ENCODE peak calls at places on chromosomes 2 and 18, in four cellular contexts. K is transverse colon, Q is right lobe of liver, L is IMR-90. Y is an unnamed sample. For H3K4me1, the result is how much of the 10 kb centered on the place peaks cover.

GRCh38 chr2:187390891-187391290 is 57.2 kb downstream of the CALCRL start:
- DNase-seq in K (no peak), Q (no peak), L (peak), Y (no peak)

GRCh38 chr2:218582085-218582484 is 13.4 kb downstream of the CNOT9 start:
- DNase-seq in K (no peak), Q (no peak), L (peak), Y (no peak)

GRCh38 chr18:35432565-35433001 is 55.4 kb upstream of the ZNF396 start:
- DNase-seq in K (no peak), Q (no peak), L (no peak), Y (no peak)

GRCh38 chr18:45025108-45025471 is 344.4 kb downstream of the SETBP1 start:
- DNase-seq in K (no peak), Q (no peak), L (no peak), Y (no peak)

GRCh38 chr2:65437392-65438135 is 5.2 kb upstream of the SPRED2 start:
- DNase-seq in K (no peak), Q (no peak), L (no peak), Y (no peak)

GRCh38 chr2:103179800-103180199 is 418.0 kb downstream of the TMEM182 start:
- DNase-seq in K (no peak), Q (no peak), L (no peak), Y (no peak)

GRCh38 chr18:74598350-74599001 is 806 bp downstream of the ZNF407 start:
- DNase-seq in K (peak), Q (peak), L (peak), Y (peak)

GRCh38 chr2:230746213-230746612 is 33.6 kb downstream of the CAB39 start:
- DNase-seq in K (no peak), Q (no peak), L (no peak), Y (no peak)

GRCh38 chr2:140117371-140117770 is 1337.2 kb upstream of the NXPH2 start:
- DNase-seq in K (no peak), Q (no peak), L (no peak), Y (no peak)

GRCh38 chr2:160911258-160911657 is 249.0 kb upstream of the TANK start:
- DNase-seq in K (no peak), Q (no peak), L (no peak), Y (no peak)

GRCh38 chr2:168171069-168171762 is 76.2 kb downstream of the STK39 start:
- DNase-seq in K (no peak), Q (no peak), L (no peak), Y (no peak)

DNA sequence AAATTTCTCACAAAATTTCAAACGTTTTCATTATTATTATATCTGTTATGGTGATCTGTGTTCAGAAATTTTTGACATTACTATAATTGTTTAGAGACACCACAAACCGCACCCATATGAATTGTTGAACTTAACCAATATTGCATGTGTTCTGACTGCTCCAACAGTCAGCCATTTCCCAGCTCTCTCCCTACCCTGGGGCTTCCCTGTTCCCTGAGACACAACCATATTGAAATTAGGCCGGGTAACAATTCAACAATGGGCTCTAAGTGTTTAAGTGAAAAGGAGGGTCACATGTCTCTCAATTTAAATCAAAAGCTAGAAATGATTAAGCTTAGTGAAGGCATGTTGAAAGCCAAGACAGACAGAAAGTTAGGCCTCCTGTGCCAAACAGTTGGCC is 424.0 kb downstream of the DSC3 start:
- DNase-seq in K (no peak), Q (no peak), L (no peak), Y (no peak)
- H3K4me1 ChIP-seq in K (under half), Q (under half), L (under half), Y (under half)

GRCh38 chr2:43226955-43227829 is 786 bp upstream of the ZFP36L2 start:
- DNase-seq in K (peak), Q (peak), L (peak), Y (peak)
- TF ChIP-seq POLR2A in K (peak), Q (no peak), L (no peak), Y (no peak)

DNA sequence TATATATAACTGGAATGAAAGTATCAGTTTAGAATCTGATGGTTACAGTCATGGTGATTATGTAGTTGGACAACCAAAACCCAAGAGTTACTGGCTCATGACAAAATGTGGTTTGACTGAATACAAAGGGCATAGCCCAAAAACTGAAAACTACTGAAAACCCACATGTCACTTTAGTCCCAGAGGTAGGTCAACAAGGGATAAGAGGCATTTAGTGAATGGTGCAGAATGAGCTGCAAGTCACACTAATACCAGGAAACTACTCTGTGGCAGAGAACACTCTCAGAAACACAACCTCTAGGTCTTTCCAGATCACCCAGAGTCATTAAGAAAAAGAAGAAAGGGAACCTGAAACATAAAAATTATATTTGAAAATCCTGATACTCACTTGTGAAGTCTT is 154.5 kb downstream of the AGPS start:
- DNase-seq in K (no peak), Q (no peak), L (no peak), Y (no peak)
- H3K27ac ChIP-seq in K (no peak), Q (no peak), L (no peak), Y (no peak)

DNA sequence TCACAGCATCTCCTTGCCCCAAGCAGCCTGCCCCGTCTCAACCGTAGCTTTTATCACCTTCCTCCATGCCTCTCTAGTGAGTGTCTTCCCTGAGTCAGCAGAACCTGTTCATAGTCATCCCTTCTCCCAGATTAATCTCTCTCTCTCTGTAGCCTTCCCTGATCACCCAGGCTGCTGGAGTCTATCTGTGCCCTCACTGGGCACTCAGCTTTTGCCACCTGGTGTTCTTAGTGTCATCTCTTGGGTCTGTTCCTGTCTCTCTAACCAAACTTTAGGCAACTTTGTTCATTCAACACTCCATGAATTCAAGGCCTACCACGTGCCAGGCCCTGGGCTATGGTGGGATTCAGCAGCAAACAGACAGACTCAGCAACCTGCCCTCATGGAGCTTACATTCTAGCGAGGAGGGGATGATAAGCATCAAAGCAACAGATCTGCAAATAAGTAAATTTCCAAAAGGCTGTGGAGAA is 159.1 kb downstream of the SMAD7 start:
- DNase-seq in K (no peak), Q (no peak), L (no peak), Y (peak)
- H3K4me1 ChIP-seq in K (under half), Q (under half), L (under half), Y (under half)

DNA sequence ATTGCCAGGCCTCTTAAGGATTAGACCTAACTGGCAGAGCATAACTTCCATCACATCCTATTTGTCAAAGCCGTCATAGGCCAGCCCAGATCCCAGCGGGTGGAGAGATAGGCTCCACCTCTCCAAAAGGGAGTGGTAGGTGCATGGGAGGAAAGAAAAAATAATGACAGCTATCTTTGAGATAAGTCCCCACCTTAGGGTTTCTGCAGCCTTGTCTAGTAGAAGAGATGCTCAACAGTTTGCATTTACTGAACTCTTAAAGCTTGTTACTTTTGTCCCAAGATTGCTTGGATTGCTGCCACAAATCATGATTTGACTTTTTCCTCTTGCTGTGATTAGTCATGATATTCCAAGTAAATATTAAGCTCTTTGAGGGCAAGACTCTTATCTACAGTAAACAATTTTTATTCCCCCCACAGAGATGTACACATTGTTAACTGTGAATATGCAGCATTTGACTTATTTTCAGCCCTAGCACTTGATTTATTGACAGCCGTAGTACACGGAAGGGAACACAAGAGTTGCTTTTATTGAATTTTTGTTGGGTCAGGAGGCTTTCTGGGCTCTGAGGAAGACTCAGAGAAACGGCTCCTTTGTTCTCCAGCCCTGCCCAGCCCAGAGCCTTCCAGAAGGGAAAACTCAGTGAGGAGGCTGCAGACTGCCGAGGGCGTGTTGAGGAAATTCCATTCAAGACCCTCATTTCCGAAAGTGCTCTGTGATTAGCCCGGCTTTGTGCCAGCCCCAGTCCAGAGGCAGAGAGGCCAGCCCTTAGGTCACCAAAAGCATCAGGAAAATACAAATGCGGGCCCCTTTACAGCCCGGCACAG is 75.5 kb upstream of the ZNF532 start:
- DNase-seq in K (no peak), Q (no peak), L (peak), Y (no peak)
- TF ChIP-seq POLR2A in K (no peak), Q (no peak), L (no peak), Y (no peak)

DNA sequence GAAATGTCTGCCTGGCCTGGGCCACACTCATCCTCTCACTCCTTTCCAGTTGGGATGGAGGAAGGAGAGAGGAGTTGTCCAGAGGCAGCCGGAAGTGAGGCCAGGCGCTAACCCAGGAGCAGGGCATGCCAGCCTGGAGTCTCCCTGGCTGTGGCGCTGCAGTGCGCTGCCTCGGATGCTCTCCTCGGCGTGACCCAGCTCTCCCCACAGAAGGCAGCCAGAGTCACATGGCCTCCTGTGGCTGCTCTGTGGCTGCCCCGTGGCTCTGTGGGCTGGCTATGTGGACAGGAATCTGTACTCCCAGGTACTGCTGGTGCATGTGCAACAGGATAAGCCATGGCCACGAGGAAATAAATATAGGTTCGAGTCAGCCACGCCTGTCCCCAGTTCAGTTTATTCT is 106.1 kb downstream of the ANTXR1 start:
- DNase-seq in K (no peak), Q (no peak), L (no peak), Y (no peak)
- H3K27ac ChIP-seq in K (peak), Q (no peak), L (peak), Y (no peak)